ENCODE peak calls at places on chromosomes 11 and 22, in five cellular contexts. O, X, V, W and F are unnamed samples.

GRCh38 chr11:44212128-44212527 is 97.8 kb downstream of the ALX4 start:
- DNase-seq in V (no peak), X (no peak), W (no peak), O (no peak), F (no peak)

GRCh38 chr22:41544671-41545476 is 604 bp upstream of the POLR3H start:
- DNase-seq in W (no peak), O (no peak), V (no peak), X (peak), F (no peak)

GRCh38 chr11:70751142-70751734 is 352.9 kb downstream of the CTTN start:
- DNase-seq in O (no peak), X (no peak), W (no peak), V (no peak), F (no peak)

GRCh38 chr11:112564228-112564955 is 303.7 kb upstream of the PLET1 start:
- DNase-seq in X (no peak), O (no peak), W (peak), V (no peak), F (no peak)

GRCh38 chr11:130874955-130875531 is 41.2 kb downstream of the SNX19 start:
- DNase-seq in X (no peak), V (no peak), O (no peak), W (no peak), F (no peak)

GRCh38 chr11:94926698-94927237 is 46.6 kb downstream of the CWC15 start:
- DNase-seq in V (peak), O (peak), X (no peak), W (peak), F (no peak)

GRCh38 chr11:111941963-111942362 is 4.8 kb downstream of the DIXDC1 start:
- DNase-seq in X (no peak), V (no peak), O (no peak), W (no peak), F (no peak)

GRCh38 chr11:93396356-93396755 is 65.8 kb downstream of the DEUP1 start:
- DNase-seq in W (no peak), X (peak), V (no peak), O (no peak), F (no peak)

GRCh38 chr22:41512421-41513194 is 31.7 kb downstream of the POLR3H start:
- DNase-seq in W (peak), V (no peak), O (no peak), X (peak), F (no peak)

GRCh38 chr11:125062931-125063428 is at the start of gene SLC37A2:
- DNase-seq in W (peak), V (peak), X (peak), O (peak), F (no peak)

GRCh38 chr11:130213143-130213978 is 53.8 kb downstream of the ST14 start:
- DNase-seq in V (peak), W (peak), O (peak), X (peak), F (no peak)

GRCh38 chr11:65862191-65862735 is 2.0 kb downstream of the MUS81 start:
- DNase-seq in X (peak), W (no peak), V (peak), O (peak), F (peak)

GRCh38 chr11:128467610-128468041 is 119.7 kb downstream of the ETS1 start:
- DNase-seq in O (no peak), W (peak), V (no peak), X (no peak), F (no peak)

GRCh38 chr11:2173150-2173693 is 1.6 kb upstream of the TH start:
- DNase-seq in W (no peak), X (peak), V (peak), O (no peak), F (no peak)

GRCh38 chr11:86396403-86396802 is 21.7 kb downstream of the CCDC81 start:
- DNase-seq in O (no peak), V (no peak), W (peak), X (no peak), F (no peak)

GRCh38 chr22:26669060-26669481 is 11.7 kb downstream of the MIAT start:
- DNase-seq in O (no peak), X (peak), W (peak), V (peak), F (no peak)

GRCh38 chr11:92227233-92227593 is 2.6 kb downstream of the FAT3 start:
- DNase-seq in W (no peak), O (no peak), X (peak), V (peak), F (no peak)

GRCh38 chr11:73295259-73295995 is 12.6 kb upstream of the ARHGEF17 start:
- DNase-seq in W (peak), O (peak), X (peak), V (peak), F (peak)

GRCh38 chr11:60130496-60130895 is 42.0 kb downstream of the MS4A2 start:
- DNase-seq in V (peak), O (no peak), W (peak), X (peak), F (no peak)

GRCh38 chr11:72528121-72528520 is 93.8 kb upstream of the CLPB start:
- DNase-seq in X (no peak), V (no peak), W (no peak), O (no peak), F (no peak)

GRCh38 chr22:38239101-38239761 is 33.6 kb downstream of the TMEM184B start:
- DNase-seq in X (no peak), V (no peak), O (peak), W (peak), F (no peak)

GRCh38 chr11:2321311-2321683 is 19.5 kb downstream of the TSPAN32 start:
- DNase-seq in X (no peak), V (no peak), O (no peak), W (no peak), F (no peak)

GRCh38 chr22:22042599-22043295 is 60.2 kb upstream of the TOP3B start:
- DNase-seq in W (no peak), X (no peak), V (no peak), O (no peak), F (no peak)

GRCh38 chr11:58923300-58923788 is 15.9 kb upstream of the GLYATL1 start:
- DNase-seq in W (peak), X (peak), O (no peak), V (no peak), F (no peak)

GRCh38 chr22:30969532-30970355 is 679 bp downstream of the TUG1 start:
- DNase-seq in X (no peak), O (no peak), V (peak), W (peak), F (no peak)

GRCh38 chr11:120091701-120092100 is 46.2 kb downstream of the TRIM29 start:
- DNase-seq in W (no peak), O (no peak), V (no peak), X (no peak), F (no peak)

GRCh38 chr22:24945430-24945829 is 1.1 kb downstream of the LHFPL7 start:
- DNase-seq in V (no peak), W (no peak), X (no peak), O (no peak), F (no peak)

GRCh38 chr11:76688146-76688545 is 17.6 kb upstream of the LRRC32 start:
- DNase-seq in X (no peak), W (no peak), O (no peak), V (no peak), F (no peak)

GRCh38 chr22:40040927-40041326 is 46.2 kb downstream of the FAM83F start:
- DNase-seq in W (peak), V (no peak), O (peak), X (no peak), F (no peak)

GRCh38 chr22:50683994-50684371 is 11.4 kb downstream of the SHANK3 start:
- DNase-seq in X (no peak), V (no peak), O (no peak), W (no peak), F (peak)

GRCh38 chr22:50641696-50642607 is 14.0 kb upstream of the ARSA start:
- DNase-seq in X (peak), O (peak), V (no peak), W (peak), F (no peak)

GRCh38 chr22:19715286-19715939 is 1.1 kb downstream of the SEPTIN5 start:
- DNase-seq in V (no peak), X (no peak), O (no peak), W (no peak), F (no peak)

GRCh38 chr11:96124155-96124554 is 200.2 kb upstream of the MTMR2 start:
- DNase-seq in O (no peak), V (no peak), W (no peak), X (no peak), F (no peak)

GRCh38 chr11:96123301-96123700 is 199.4 kb upstream of the MTMR2 start:
- DNase-seq in X (no peak), O (no peak), W (no peak), V (no peak), F (no peak)

GRCh38 chr11:96119211-96119610 is 195.3 kb upstream of the MTMR2 start:
- DNase-seq in V (no peak), O (no peak), X (no peak), W (no peak), F (no peak)

GRCh38 chr11:96125400-96125799 is 201.5 kb upstream of the MTMR2 start:
- DNase-seq in W (no peak), O (no peak), V (no peak), X (no peak), F (no peak)

DNA sequence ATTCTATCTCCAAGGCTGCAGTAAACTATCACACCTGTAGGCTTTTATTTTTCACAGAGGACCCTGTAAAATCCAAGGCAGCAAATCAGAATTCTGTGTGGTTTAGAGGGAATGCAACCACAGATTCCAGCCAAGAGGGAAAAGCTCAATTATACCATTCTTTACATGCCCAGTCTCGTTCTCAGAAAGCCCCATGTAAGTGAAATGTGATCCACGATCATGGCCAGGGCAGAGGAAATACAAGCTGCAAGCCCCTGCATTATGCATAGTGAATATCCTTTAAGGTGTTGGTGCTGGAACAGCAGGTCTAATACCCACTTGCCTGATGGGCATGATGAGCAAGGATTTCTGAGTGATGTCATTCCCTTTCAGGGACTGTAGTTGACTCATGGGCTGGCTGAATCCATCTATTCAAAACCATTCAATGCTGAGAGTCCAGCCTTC is 198.7 kb upstream of the MTMR2 start:
- DNase-seq in V (no peak), O (no peak), X (no peak), W (no peak), F (no peak)
- TF ChIP-seq CTCF in V (peak), O (no peak), X (no peak), W (no peak), F (peak)

DNA sequence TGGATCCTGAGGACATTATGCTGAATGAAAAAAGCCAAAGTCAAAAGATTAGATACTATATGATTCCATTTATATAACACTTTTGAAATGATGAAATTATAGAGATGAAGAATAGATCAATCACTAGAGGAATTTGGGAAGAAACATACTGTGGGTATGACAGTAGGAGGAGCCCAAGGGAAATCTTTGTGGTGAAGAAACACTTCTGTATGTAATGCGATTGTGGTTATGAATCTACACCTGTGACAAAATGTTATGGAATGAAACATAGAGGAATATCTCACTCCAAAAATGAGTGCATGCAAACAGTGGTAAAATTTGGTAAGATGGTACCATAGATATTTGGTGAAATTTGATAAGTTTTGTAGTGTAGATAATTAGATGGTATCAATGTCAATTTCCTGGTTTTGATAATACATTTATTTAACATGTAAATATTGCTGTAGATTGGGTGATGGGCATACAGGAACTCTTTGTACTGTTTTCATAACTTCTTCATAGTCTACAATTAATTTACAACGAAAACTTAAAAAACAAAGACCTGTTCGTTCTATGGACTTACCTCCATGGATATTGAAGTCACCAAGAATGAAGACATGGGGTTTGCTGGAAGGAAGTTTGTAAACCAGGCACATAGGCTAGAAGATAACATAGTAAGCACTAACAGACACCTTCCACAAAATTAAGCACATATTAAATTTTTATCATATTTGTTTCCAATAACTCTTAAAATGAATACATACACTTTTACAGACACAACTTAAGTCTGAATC is 11.5 kb downstream of the MRGPRX1 start:
- DNase-seq in O (no peak), V (no peak), W (no peak), X (no peak), F (no peak)
- TF ChIP-seq CTCF in O (no peak), V (no peak), W (no peak), X (no peak), F (no peak)

DNA sequence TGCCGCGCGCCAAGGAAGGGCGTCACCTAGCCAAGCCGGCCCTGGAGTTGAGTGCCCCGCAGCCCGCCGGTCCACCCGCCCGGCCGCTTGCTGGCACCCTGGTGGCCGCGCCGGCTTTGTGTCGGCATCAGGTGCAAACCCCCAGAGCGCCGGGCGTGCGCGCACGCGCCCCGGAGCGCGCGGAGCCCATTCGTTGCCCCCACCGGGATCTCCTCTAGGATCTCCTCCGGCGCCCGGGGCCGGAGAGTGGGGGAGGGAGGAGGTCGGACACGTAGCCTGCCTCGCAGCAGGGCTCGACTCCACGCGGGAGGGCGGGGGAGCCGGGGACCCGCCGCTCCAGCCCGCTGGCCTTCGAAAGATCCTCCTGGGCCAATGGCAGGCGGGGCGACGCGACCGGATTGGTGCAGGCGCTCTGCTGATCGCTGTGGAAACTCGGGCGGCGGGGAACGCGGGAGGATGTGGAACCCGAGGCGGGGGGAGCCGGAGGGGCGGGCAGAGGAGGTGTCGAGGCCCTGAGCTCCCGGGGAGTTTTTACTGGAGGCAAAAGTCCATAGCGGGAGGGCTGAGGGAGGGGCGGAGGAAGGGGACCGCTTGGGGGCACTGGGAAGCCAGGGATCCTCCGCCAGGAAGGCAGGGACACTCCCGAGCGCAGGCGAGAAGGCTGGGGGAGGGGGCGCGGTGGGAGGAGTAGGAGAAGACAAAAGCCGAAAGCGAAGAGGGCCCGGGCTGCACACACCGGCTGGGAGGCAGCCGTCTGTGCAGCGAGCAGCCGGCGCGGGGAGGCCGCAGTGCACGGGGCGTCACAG is at the start of gene FADS2:
- DNase-seq in X (peak), O (peak), W (peak), V (peak), F (peak)
- TF ChIP-seq CTCF in X (no peak), O (no peak), W (no peak), V (peak), F (peak)

GRCh38 chr11:90392692-90393091 is 169.8 kb upstream of the CHORDC1 start:
- DNase-seq in X (no peak), W (no peak), V (no peak), O (no peak), F (no peak)
- TF ChIP-seq CTCF in X (no peak), W (no peak), V (peak), O (no peak), F (no peak)

GRCh38 chr11:706439-706956 is 467 bp downstream of the EPS8L2 start:
- DNase-seq in O (no peak), X (no peak), V (no peak), W (no peak), F (peak)

GRCh38 chr11:707817-708420 is 1.9 kb downstream of the EPS8L2 start:
- DNase-seq in X (peak), W (no peak), O (no peak), V (no peak), F (peak)

GRCh38 chr11:706957-707816 is 1.2 kb downstream of the EPS8L2 start:
- DNase-seq in V (no peak), X (peak), O (peak), W (no peak), F (peak)

GRCh38 chr11:708511-708910 is 2.5 kb downstream of the EPS8L2 start:
- DNase-seq in O (no peak), V (no peak), W (no peak), X (no peak), F (peak)

GRCh38 chr11:709109-709997 is 3.3 kb downstream of the EPS8L2 start:
- DNase-seq in V (no peak), O (no peak), W (no peak), X (no peak), F (peak)
- TF ChIP-seq CTCF in V (no peak), O (no peak), W (no peak), X (no peak), F (no peak)

DNA sequence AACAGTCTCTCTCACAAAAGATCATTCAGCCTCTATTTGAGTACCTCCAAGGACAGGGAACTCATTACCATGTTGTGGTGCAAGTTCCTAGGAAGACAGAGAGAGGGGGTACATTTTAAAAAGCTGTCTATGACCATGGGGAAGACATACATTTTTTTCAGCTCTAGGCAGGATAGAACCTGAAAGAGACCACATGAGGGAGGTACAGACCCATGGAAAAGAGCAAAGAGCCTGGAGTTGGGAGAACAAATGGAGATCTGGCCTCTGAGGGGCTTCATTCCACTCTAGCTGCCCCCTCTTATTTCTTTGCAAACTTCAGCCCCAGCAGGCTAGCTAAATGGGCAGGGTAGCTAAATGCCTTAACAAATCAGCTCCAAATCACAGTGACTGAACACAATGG is 36.3 kb downstream of the KCNC1 start:
- DNase-seq in V (no peak), W (peak), X (no peak), O (no peak), F (no peak)
- TF ChIP-seq CTCF in V (no peak), W (peak), X (peak), O (no peak), F (peak)

GRCh38 chr11:68889948-68890446 is 13.6 kb downstream of the MRPL21 start:
- DNase-seq in X (peak), O (no peak), V (peak), W (peak), F (peak)
- TF ChIP-seq CTCF in X (peak), O (peak), V (peak), W (peak), F (peak)

GRCh38 chr22:35777335-35777975 is 59.8 kb downstream of the APOL5 start:
- DNase-seq in O (no peak), V (no peak), W (peak), X (no peak), F (no peak)

GRCh38 chr22:35769974-35770373 is 52.3 kb downstream of the APOL5 start:
- DNase-seq in W (no peak), X (no peak), V (no peak), O (no peak), F (no peak)

GRCh38 chr22:35775339-35775738 is 57.7 kb downstream of the APOL5 start:
- DNase-seq in X (no peak), V (no peak), O (no peak), W (no peak), F (no peak)
- TF ChIP-seq CTCF in X (no peak), V (no peak), O (no peak), W (no peak), F (no peak)

DNA sequence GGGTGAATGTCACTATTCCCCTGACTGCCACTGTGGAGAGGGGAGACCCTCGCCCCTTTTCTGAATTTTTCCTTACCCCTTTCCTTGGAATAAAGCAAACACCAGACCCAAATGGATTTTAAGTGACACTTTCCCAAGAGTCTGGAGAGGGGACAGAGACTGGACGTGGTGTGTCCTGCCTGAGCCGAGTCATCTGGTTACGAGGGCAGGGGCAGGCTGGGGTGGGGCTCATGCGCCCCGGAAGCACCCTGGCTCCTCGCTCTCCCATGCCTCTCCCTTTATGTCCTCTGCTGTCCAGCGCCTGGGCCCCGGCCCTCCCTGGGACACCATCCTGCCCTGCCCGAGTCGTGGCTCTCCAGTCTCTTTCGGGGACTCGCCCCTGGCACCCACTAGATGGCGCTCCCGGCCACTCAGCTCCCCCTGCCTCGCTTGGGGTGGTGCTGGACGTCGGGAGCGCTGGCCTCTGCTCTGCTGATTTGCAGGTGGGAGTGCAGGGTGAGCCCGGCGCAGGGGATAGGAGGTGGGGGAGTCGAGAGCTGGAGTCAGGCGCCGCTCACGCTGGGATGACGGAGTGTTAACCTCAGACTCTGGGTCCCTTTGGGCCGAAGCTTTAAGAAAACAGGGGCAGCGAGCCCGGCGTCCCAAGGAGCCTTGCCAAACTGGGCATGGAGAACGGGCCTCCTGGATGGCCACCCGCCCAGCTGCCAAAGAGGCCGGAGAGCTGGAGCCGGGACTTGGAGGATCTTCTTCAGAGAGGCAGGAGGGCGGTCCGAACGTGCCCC is 89.8 kb downstream of the RPS6KA4 start:
- DNase-seq in O (peak), W (peak), V (peak), X (peak), F (peak)
- TF ChIP-seq CTCF in O (peak), W (peak), V (peak), X (peak), F (peak)